ENCODE peak calls at places on chromosomes 5 and 9, in five cellular contexts. T is WTC11, L is GM12878, F is H1, C is K562. M is an unnamed sample.

GRCh38 chr9:25704800-25705199 is 26.6 kb upstream of the TUSC1 start:
- DNase-seq in T (no peak), L (no peak), F (no peak), C (no peak), M (no peak)

GRCh38 chr5:38258319-38259061 is at the start of gene EGFLAM:
- DNase-seq in T (peak), L (no peak), F (peak), C (peak), M (no peak)

GRCh38 chr9:68998344-68998743 is 15.6 kb downstream of the PRKACG start:
- DNase-seq in T (no peak), L (no peak), F (no peak), C (no peak), M (no peak)

GRCh38 chr5:16744164-16744880 is 127.5 kb upstream of the RETREG1 start:
- DNase-seq in T (no peak), L (no peak), F (no peak), C (no peak), M (peak)

GRCh38 chr9:9753266-9753665 is 859.5 kb downstream of the PTPRD start:
- DNase-seq in T (no peak), L (no peak), F (no peak), C (no peak), M (no peak)

GRCh38 chr5:142287096-142287972 is 37.5 kb downstream of the SPRY4 start:
- DNase-seq in T (no peak), L (peak), F (no peak), C (no peak), M (no peak)

GRCh38 chr5:58462623-58463230 is 2.8 kb upstream of the PLK2 start:
- DNase-seq in T (no peak), L (no peak), F (no peak), C (peak), M (peak)

GRCh38 chr5:180142824-180143610 is 66.0 kb downstream of the RASGEF1C start:
- DNase-seq in T (no peak), L (no peak), F (no peak), C (no peak), M (no peak)

GRCh38 chr5:173833200-173833599 is 54.9 kb upstream of the CPEB4 start:
- DNase-seq in T (no peak), L (no peak), F (no peak), C (no peak), M (no peak)

GRCh38 chr5:103938151-103938671 is 375.6 kb upstream of the NUDT12 start:
- DNase-seq in T (no peak), L (no peak), F (no peak), C (no peak), M (no peak)

GRCh38 chr9:80881946-80882345 is 807.4 kb downstream of the TLE1 start:
- DNase-seq in T (peak), L (no peak), F (peak), C (no peak), M (no peak)

GRCh38 chr5:91219141-91219802 is 163.8 kb downstream of the ARRDC3 start:
- DNase-seq in T (no peak), L (no peak), F (no peak), C (peak), M (no peak)

GRCh38 chr9:108950168-108950567 is 16.0 kb downstream of the ABITRAM start:
- DNase-seq in T (no peak), L (no peak), F (no peak), C (no peak), M (no peak)

GRCh38 chr5:110769282-110769681 is 30.5 kb downstream of the SLC25A46 start:
- DNase-seq in T (no peak), L (no peak), F (no peak), C (no peak), M (no peak)

GRCh38 chr5:111135946-111136345 is 43.8 kb downstream of the WDR36 start:
- DNase-seq in T (no peak), L (no peak), F (no peak), C (no peak), M (no peak)

GRCh38 chr9:113616116-113616515 is 152.6 kb downstream of the RGS3 start:
- DNase-seq in T (no peak), L (no peak), F (peak), C (no peak), M (no peak)

GRCh38 chr9:132774886-132775285 is 103.2 kb downstream of the AK8 start:
- DNase-seq in T (no peak), L (no peak), F (no peak), C (no peak), M (peak)

GRCh38 chr9:111975709-111976108 is 79.1 kb downstream of the UGCG start:
- DNase-seq in T (peak), L (peak), F (peak), C (peak), M (peak)

GRCh38 chr9:124415852-124416484 is 726 bp upstream of the PSMB7 start:
- DNase-seq in T (peak), L (no peak), F (no peak), C (no peak), M (no peak)

GRCh38 chr9:14238518-14238917 is 75.4 kb downstream of the NFIB start:
- DNase-seq in T (no peak), L (no peak), F (no peak), C (no peak), M (peak)

GRCh38 chr5:91339053-91339710 is 43.9 kb downstream of the ARRDC3 start:
- DNase-seq in T (no peak), L (no peak), F (no peak), C (no peak), M (no peak)

GRCh38 chr9:137965177-137965795 is 87.7 kb downstream of the CACNA1B start:
- DNase-seq in T (no peak), L (no peak), F (no peak), C (no peak), M (no peak)

GRCh38 chr9:89661956-89662717 is 57.3 kb downstream of the GADD45G start:
- DNase-seq in T (peak), L (no peak), F (peak), C (peak), M (peak)

GRCh38 chr9:116506685-116507084 is 180.4 kb upstream of the TRIM32 start:
- DNase-seq in T (no peak), L (no peak), F (no peak), C (no peak), M (no peak)

GRCh38 chr9:89234636-89235035 is 56.0 kb upstream of the SHC3 start:
- DNase-seq in T (peak), L (peak), F (peak), C (no peak), M (no peak)

GRCh38 chr5:174198541-174198940 is 153.0 kb downstream of the NSG2 start:
- DNase-seq in T (no peak), L (no peak), F (no peak), C (no peak), M (no peak)

GRCh38 chr9:109411069-109411761 is 86.9 kb downstream of the PTPN3 start:
- DNase-seq in T (no peak), L (peak), F (no peak), C (no peak), M (no peak)

GRCh38 chr5:157544623-157544989 is 31.0 kb downstream of the ADAM19 start:
- DNase-seq in T (no peak), L (no peak), F (no peak), C (peak), M (no peak)

GRCh38 chr5:165309446-165309845 is 1804.0 kb downstream of the MAT2B start:
- DNase-seq in T (no peak), L (no peak), F (no peak), C (no peak), M (no peak)

GRCh38 chr5:35771321-35771720 is 85.4 kb upstream of the IL7R start:
- DNase-seq in T (no peak), L (no peak), F (no peak), C (no peak), M (no peak)

GRCh38 chr5:145980257-145980656 is 43.9 kb downstream of the SH3RF2 start:
- DNase-seq in T (no peak), L (no peak), F (no peak), C (no peak), M (no peak)

GRCh38 chr9:131747352-131747751 is 7.5 kb upstream of the RAPGEF1 start:
- DNase-seq in T (no peak), L (no peak), F (no peak), C (peak), M (peak)

GRCh38 chr9:115208503-115208902 is 90.5 kb upstream of the TNC start:
- DNase-seq in T (no peak), L (no peak), F (no peak), C (no peak), M (no peak)
- TF ChIP-seq ATF2 in T (no peak), L (no peak), F (no peak), C (no peak), M (no peak)

GRCh38 chr9:75148551-75148950 is 60.2 kb downstream of the OSTF1 start:
- DNase-seq in T (no peak), L (no peak), F (no peak), C (no peak), M (no peak)
- TF ChIP-seq ATF2 in T (no peak), L (no peak), F (no peak), C (no peak), M (no peak)

GRCh38 chr5:167950126-167950721 is 341.2 kb upstream of the WWC1 start:
- DNase-seq in T (no peak), L (no peak), F (no peak), C (peak), M (no peak)

GRCh38 chr5:167953151-167953788 is 338.2 kb upstream of the WWC1 start:
- DNase-seq in T (no peak), L (no peak), F (no peak), C (no peak), M (no peak)

GRCh38 chr5:167949435-167949834 is 342.0 kb upstream of the WWC1 start:
- DNase-seq in T (no peak), L (no peak), F (no peak), C (no peak), M (no peak)

GRCh38 chr5:167951121-167951520 is 340.3 kb upstream of the WWC1 start:
- DNase-seq in T (no peak), L (no peak), F (no peak), C (no peak), M (no peak)

GRCh38 chr5:167952278-167952990 is 339.0 kb upstream of the WWC1 start:
- DNase-seq in T (peak), L (no peak), F (no peak), C (no peak), M (no peak)
- TF ChIP-seq ATF2 in T (no peak), L (no peak), F (no peak), C (no peak), M (no peak)

GRCh38 chr9:105157178-105157583 is 87.3 kb upstream of the SLC44A1 start:
- DNase-seq in T (peak), L (no peak), F (no peak), C (peak), M (peak)
- TF ChIP-seq ATF2 in T (no peak), L (no peak), F (no peak), C (no peak), M (no peak)

GRCh38 chr5:106288977-106289376 is 1381.8 kb downstream of the EFNA5 start:
- DNase-seq in T (no peak), L (no peak), F (no peak), C (no peak), M (no peak)
- TF ChIP-seq ATF2 in T (no peak), L (no peak), F (no peak), C (no peak), M (no peak)